ENCODE peak calls at places on chromosomes 3 and 15, in seven cellular contexts. L is A549, Y is tibial nerve, I is stomach, T is transverse colon, Q is sigmoid colon, B is SK-N-SH. U is an unnamed sample.
A peak's percentile ranks its signal among the peaks of the same experiment; 100 is the strongest.

GRCh38 chr15:45473068-45473467 is 49.5 kb downstream of the SLC30A4 start:
- DNase-seq in L (no peak), Y (no peak), I (no peak), T (no peak), Q (no peak), B (no peak), U (no peak)

GRCh38 chr15:69410290-69410874 is 3.8 kb upstream of the KIF23 start:
- DNase-seq in L (peak; percentile 84), Y (no peak), I (no peak), T (no peak), Q (no peak), B (peak; percentile 61), U (no peak)

GRCh38 chr3:141782386-141782932 is 19.3 kb downstream of the GRK7 start:
- DNase-seq in L (no peak), Y (no peak), I (no peak), T (no peak), Q (no peak), B (no peak), U (no peak)

GRCh38 chr15:43168192-43169107 is 16.8 kb upstream of the CCNDBP1 start:
- DNase-seq in L (no peak), Y (no peak), I (peak; percentile 41), T (no peak), Q (peak; percentile 64), B (no peak), U (no peak)

GRCh38 chr15:80979538-80980200 is 9.9 kb downstream of the MESD start:
- DNase-seq in L (no peak), Y (no peak), I (no peak), T (no peak), Q (no peak), B (no peak), U (no peak)

GRCh38 chr3:43676440-43676839 is 14.3 kb upstream of the ABHD5 start:
- DNase-seq in L (no peak), Y (no peak), I (no peak), T (no peak), Q (no peak), B (no peak), U (no peak)

GRCh38 chr3:8709287-8709686 is 24.3 kb upstream of the CAV3 start:
- DNase-seq in L (no peak), Y (no peak), I (no peak), T (no peak), Q (no peak), B (no peak), U (peak; percentile 91)

GRCh38 chr3:129599607-129600006 is 6.9 kb downstream of the PLXND1 start:
- DNase-seq in L (no peak), Y (no peak), I (no peak), T (peak; percentile 49), Q (peak; percentile 84), B (no peak), U (no peak)

GRCh38 chr15:69388259-69388658 is 25.9 kb upstream of the KIF23 start:
- DNase-seq in L (no peak), Y (no peak), I (no peak), T (no peak), Q (no peak), B (no peak), U (no peak)

GRCh38 chr3:73086071-73086494 is 24.6 kb downstream of the EBLN2 start:
- DNase-seq in L (peak; percentile 28), Y (peak; percentile 56), I (peak; percentile 48), T (peak; percentile 42), Q (no peak), B (peak; percentile 71), U (no peak)

GRCh38 chr3:104646196-104646595 is 720.5 kb upstream of the ALCAM start:
- DNase-seq in L (no peak), Y (no peak), I (no peak), T (no peak), Q (no peak), B (no peak), U (no peak)

GRCh38 chr15:69314174-69314573 is 15.5 kb downstream of the PAQR5 start:
- DNase-seq in L (no peak), Y (no peak), I (no peak), T (peak; percentile 75), Q (no peak), B (no peak), U (no peak)

GRCh38 chr15:51416129-51416528 is 74.7 kb downstream of the GLDN start:
- DNase-seq in L (no peak), Y (no peak), I (no peak), T (no peak), Q (no peak), B (no peak), U (no peak)

GRCh38 chr3:191980443-191980842 is 519.5 kb downstream of the PYDC2 start:
- DNase-seq in L (no peak), Y (no peak), I (no peak), T (no peak), Q (no peak), B (no peak), U (no peak)

GRCh38 chr3:105880681-105881290 is 12.0 kb upstream of the CBLB start:
- DNase-seq in L (no peak), Y (no peak), I (no peak), T (no peak), Q (no peak), B (no peak), U (no peak)

GRCh38 chr3:183540501-183541234 is 14.8 kb downstream of the KLHL6 start:
- DNase-seq in L (no peak), Y (no peak), I (no peak), T (peak; percentile 53), Q (no peak), B (no peak), U (no peak)

GRCh38 chr15:100194955-100195354 is 146.8 kb downstream of the ADAMTS17 start:
- DNase-seq in L (no peak), Y (no peak), I (no peak), T (no peak), Q (no peak), B (peak; percentile 46), U (no peak)

GRCh38 chr15:86570738-86571137 is 491.1 kb downstream of the AGBL1 start:
- DNase-seq in L (no peak), Y (no peak), I (no peak), T (no peak), Q (no peak), B (no peak), U (no peak)

DNA sequence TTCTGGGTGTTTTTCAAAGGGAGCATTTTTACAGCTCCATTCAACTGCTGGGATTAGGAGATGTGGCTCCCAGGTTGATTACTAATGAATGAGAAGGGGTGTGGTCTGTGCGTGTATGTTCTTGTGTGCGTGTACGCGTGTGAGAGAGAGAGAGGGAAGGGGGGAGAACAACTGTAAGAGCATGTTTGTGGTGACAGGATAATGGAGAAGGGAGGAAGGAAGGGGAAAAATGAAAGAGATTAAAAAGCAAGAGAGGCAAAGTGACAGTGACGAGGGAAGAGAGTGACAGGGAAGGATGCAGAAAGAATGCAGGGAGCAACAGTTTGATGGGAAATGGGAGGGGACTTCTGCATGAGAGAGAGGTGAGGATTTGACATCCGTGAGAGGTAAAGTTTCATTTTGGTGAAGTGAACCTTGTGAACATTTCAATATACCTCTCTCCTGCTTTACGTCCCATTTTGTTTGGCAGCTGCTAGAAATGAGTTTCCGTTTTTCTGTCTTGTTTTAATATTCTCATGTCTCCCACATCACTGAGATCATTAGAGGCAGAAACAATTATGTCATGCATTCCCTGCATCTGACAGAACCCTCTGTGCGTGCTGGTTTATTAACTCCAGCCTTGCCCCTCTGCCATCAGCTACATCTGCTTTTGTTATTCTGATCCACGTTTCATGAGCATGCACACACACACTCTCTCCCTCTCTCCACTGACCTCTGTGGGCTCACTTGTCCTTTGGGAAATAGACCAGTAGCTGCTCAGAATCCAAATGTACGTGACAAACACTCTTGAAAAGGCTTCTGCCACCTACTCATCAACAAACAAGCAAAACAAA is 161.6 kb downstream of the GAP43 start:
- DNase-seq in L (no peak), Y (no peak), I (no peak), T (no peak), Q (no peak), B (peak; percentile 68), U (no peak)
- TF ChIP-seq EP300 in L (no peak), Y (no peak), I (no peak), T (no peak), Q (no peak), B (peak; percentile 49), U (no peak)

GRCh38 chr3:99250821-99251355 is 349.4 kb upstream of the DCBLD2 start:
- DNase-seq in L (no peak), Y (peak; percentile 30), I (no peak), T (no peak), Q (no peak), B (no peak), U (no peak)

GRCh38 chr3:99248913-99249312 is 347.4 kb upstream of the DCBLD2 start:
- DNase-seq in L (no peak), Y (no peak), I (no peak), T (no peak), Q (no peak), B (no peak), U (no peak)

GRCh38 chr3:99249627-99250026 is 348.1 kb upstream of the DCBLD2 start:
- DNase-seq in L (no peak), Y (no peak), I (no peak), T (no peak), Q (no peak), B (no peak), U (no peak)

GRCh38 chr3:99248130-99248529 is 346.6 kb upstream of the DCBLD2 start:
- DNase-seq in L (no peak), Y (no peak), I (no peak), T (no peak), Q (no peak), B (no peak), U (no peak)

GRCh38 chr3:99250272-99250671 is 348.8 kb upstream of the DCBLD2 start:
- DNase-seq in L (no peak), Y (no peak), I (no peak), T (no peak), Q (no peak), B (no peak), U (no peak)
- TF ChIP-seq EP300 in L (no peak), Y (no peak), I (no peak), T (no peak), Q (no peak), B (no peak), U (no peak)

GRCh38 chr15:41936649-41937567 is 35.4 kb downstream of the EHD4 start:
- DNase-seq in L (no peak), Y (no peak), I (peak; percentile 48), T (peak; percentile 46), Q (no peak), B (no peak), U (no peak)
- TF ChIP-seq EP300 in L (no peak), Y (no peak), I (no peak), T (no peak), Q (no peak), B (no peak), U (peak; percentile 31)

DNA sequence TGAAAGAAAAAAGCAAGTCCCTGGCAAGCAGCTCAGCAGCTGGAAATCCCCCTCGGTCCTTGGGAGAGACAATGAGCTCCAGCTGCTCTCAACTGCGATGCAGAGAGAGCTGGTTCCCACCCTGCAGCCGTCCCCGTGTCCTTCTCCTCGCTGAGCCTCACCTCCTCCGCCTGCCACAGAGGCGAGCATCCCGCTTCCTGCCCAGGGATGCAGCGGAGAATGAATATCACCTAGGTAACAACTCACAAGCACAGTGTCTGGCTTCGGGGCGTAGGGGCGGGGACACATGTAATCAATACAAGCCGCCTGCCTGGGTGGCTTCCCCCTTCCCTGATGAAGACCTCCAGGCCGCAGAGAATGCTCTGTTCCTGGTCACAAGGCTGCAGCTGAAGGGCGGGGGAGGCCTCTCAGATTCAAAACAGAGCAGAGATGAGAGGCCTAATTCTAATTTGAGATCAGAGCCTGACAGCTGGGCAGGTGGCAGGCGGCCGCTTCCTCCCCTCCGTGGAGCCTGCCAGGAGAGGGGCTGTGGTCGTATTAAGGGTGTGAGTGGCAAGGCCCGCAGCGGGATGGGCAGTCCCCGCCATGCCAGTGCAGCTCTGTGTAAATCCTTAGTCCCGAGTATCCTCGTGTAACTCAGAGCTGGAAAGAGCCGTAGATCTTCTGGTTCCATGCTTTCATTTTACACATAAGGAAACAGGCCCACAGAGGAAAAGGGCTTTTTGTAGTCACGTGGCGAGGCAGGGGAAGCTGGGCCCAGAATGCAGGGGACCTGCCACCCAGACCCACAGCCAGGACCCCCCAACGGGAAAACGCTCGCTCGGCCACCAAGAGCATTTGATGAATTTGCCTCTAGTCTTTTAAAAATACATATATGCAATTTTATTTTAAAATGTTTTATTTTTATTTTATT is 24.3 kb downstream of the ZDHHC19 start:
- DNase-seq in L (no peak), Y (no peak), I (no peak), T (peak; percentile 43), Q (no peak), B (peak; percentile 83), U (no peak)
- TF ChIP-seq EP300 in L (no peak), Y (no peak), I (no peak), T (no peak), Q (no peak), B (no peak), U (no peak)

U was measured in esophagus muscularis mucosa.